ENCODE peak calls at places on chromosomes 1 and 21, in seven cellular contexts. X, Z, R, I, B, U and P are unnamed samples.

GRCh38 chr1:24984800-24985552 is 54.9 kb upstream of the RUNX3 start:
- DNase-seq in X (no peak), Z (no peak), R (no peak), I (no peak), B (no peak), U (no peak), P (no peak)

GRCh38 chr1:187032316-187032981 is 203.7 kb downstream of the PLA2G4A start:
- DNase-seq in X (no peak), Z (no peak), R (no peak), I (no peak), B (no peak), U (no peak), P (no peak)

GRCh38 chr1:115056395-115056798 is 26.8 kb downstream of the TSHB start:
- DNase-seq in X (no peak), Z (no peak), R (peak), I (no peak), B (no peak), U (no peak), P (peak)

GRCh38 chr1:51305371-51305823 is 25.0 kb downstream of the TTC39A start:
- DNase-seq in X (no peak), Z (no peak), R (no peak), I (no peak), B (no peak), U (no peak), P (no peak)

GRCh38 chr1:5572794-5573193 is 419.4 kb downstream of the NPHP4 start:
- DNase-seq in X (no peak), Z (no peak), R (no peak), I (no peak), B (no peak), U (no peak), P (no peak)

GRCh38 chr1:244709491-244710368 is 56.8 kb downstream of the DESI2 start:
- DNase-seq in X (no peak), Z (no peak), R (no peak), I (no peak), B (no peak), U (no peak), P (no peak)

GRCh38 chr1:32702599-32703478 is at the start of gene SYNC:
- DNase-seq in X (peak), Z (no peak), R (peak), I (no peak), B (peak), U (no peak), P (peak)

GRCh38 chr21:46624050-46624449 is 11.4 kb upstream of the PRMT2 start:
- DNase-seq in X (no peak), Z (no peak), R (no peak), I (no peak), B (no peak), U (no peak), P (no peak)

GRCh38 chr1:230104395-230105244 is 37.6 kb downstream of the GALNT2 start:
- DNase-seq in X (peak), Z (peak), R (peak), I (peak), B (peak), U (peak), P (peak)

GRCh38 chr1:211511947-211512346 is 20.0 kb upstream of the RD3 start:
- DNase-seq in X (no peak), Z (no peak), R (peak), I (no peak), B (peak), U (no peak), P (peak)

GRCh38 chr1:155006601-155007101 is 4.0 kb downstream of the ZBTB7B start:
- DNase-seq in X (no peak), Z (no peak), R (no peak), I (no peak), B (no peak), U (no peak), P (peak)

GRCh38 chr1:112332751-112333150 is 63.3 kb upstream of the CTTNBP2NL start:
- DNase-seq in X (no peak), Z (no peak), R (no peak), I (no peak), B (no peak), U (no peak), P (no peak)

GRCh38 chr1:215992620-215993019 is 425.5 kb downstream of the KCTD3 start:
- DNase-seq in X (no peak), Z (no peak), R (no peak), I (no peak), B (peak), U (no peak), P (peak)

GRCh38 chr1:107141491-107142369 is 891 bp downstream of the NTNG1 start:
- DNase-seq in X (peak), Z (peak), R (peak), I (no peak), B (peak), U (no peak), P (peak)

GRCh38 chr1:232704256-232704655 is 74.3 kb upstream of the SIPA1L2 start:
- DNase-seq in X (no peak), Z (no peak), R (no peak), I (no peak), B (no peak), U (no peak), P (no peak)

GRCh38 chr1:232707142-232707541 is 77.2 kb upstream of the SIPA1L2 start:
- DNase-seq in X (no peak), Z (no peak), R (no peak), I (no peak), B (peak), U (no peak), P (no peak)

GRCh38 chr1:232709339-232709738 is 79.4 kb upstream of the SIPA1L2 start:
- DNase-seq in X (no peak), Z (no peak), R (peak), I (no peak), B (peak), U (no peak), P (peak)

GRCh38 chr1:232704694-232705680 is 75.1 kb upstream of the SIPA1L2 start:
- DNase-seq in X (no peak), Z (peak), R (peak), I (no peak), B (peak), U (no peak), P (peak)

DNA sequence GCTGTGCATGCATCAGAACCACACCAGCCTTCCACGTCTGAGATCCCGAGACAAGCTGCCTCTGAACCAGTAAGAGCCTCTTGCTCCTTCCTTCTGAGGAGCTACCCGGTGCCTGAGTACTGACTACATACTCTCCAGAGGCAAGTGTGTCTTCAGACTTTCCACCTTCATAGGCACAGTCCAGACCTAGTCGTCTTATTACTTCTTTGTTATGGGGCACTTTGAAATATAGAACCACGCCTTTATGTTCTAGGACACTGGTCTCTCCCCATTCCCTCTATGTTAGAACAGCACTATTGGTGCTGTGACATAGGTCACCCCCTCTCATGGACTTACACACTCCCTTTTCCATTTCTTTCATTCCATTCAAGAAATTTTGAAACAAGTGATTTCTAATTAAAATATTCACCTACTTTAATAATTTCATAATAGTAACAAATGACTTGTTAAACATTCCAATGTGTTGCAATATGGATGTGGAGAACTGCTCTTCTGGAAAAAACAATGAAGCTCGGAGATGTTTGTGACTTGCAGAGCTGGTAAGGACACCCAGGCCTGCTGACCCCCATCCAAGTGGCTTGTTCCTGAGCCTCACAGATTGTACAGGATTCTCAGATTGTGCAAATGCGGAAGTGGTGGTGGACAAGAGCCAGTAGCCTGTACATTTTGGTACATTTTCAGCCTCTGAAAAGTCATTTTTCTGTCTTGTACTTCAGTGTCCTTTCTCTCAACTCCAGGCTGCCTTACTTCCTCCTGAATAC is 76.1 kb upstream of the SIPA1L2 start:
- DNase-seq in X (no peak), Z (no peak), R (no peak), I (no peak), B (no peak), U (no peak), P (peak)
- H3K27ac ChIP-seq in X (no peak), Z (no peak), R (no peak), I (no peak), B (no peak), U (no peak), P (no peak)

DNA sequence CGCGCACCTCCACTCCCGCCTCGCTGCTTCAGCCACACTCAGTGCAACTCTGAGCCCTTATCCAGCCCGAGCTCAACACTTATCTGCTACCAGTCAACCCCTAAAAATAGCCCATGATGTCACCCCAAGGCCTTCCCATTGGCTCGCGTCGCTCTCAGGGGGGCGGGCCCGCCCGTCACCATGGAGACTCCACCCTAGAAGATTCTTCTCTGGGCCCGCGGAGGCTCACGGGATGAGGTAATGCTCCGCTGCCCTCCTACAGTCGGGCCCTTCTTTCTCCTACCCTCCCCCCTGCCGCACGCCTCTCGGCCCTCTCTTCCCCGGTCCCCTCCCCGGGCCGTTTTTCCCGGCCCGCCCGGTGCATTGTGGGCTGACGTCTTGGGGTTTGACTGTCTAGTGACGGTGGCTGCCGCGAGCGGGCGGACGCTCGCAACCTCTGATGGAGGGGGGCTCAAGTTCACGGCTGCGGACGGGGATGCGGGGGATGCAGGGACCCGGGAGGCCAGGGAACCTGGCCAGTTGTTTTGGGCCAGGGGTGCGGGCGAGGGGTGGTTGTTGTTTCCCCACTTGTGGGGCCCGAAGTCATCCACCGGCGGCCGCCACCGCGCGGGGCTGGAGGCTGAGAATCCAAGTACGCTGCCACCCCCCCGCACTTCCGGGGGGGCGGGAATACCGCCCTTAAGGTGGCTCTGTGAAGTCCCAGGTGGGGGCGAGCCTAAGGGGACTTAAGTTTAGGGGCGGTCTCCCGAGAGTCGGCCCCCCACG is at the start of gene JUN:
- DNase-seq in X (peak), Z (peak), R (peak), I (peak), B (peak), U (peak), P (peak)
- TF ChIP-seq EZH2 in X (no peak), Z (no peak), R (no peak), I (no peak), B (no peak), U (no peak), P (no peak)

GRCh38 chr1:21618059-21618458 is 51.1 kb downstream of the RAP1GAP start:
- DNase-seq in X (peak), Z (no peak), R (no peak), I (no peak), B (no peak), U (no peak), P (no peak)

GRCh38 chr1:21620011-21620410 is 49.1 kb downstream of the RAP1GAP start:
- DNase-seq in X (no peak), Z (no peak), R (no peak), I (no peak), B (no peak), U (no peak), P (no peak)

GRCh38 chr1:21621051-21621450 is 48.1 kb downstream of the RAP1GAP start:
- DNase-seq in X (no peak), Z (no peak), R (no peak), I (no peak), B (no peak), U (no peak), P (no peak)

GRCh38 chr1:21620461-21620860 is 48.7 kb downstream of the RAP1GAP start:
- DNase-seq in X (no peak), Z (no peak), R (no peak), I (no peak), B (no peak), U (no peak), P (peak)

GRCh38 chr1:21619041-21619947 is 49.9 kb downstream of the RAP1GAP start:
- DNase-seq in X (no peak), Z (no peak), R (no peak), I (no peak), B (no peak), U (no peak), P (no peak)
- H3K4me2 ChIP-seq in X (no peak), Z (no peak), R (no peak), I (peak), B (no peak), U (no peak), P (no peak)

DNA sequence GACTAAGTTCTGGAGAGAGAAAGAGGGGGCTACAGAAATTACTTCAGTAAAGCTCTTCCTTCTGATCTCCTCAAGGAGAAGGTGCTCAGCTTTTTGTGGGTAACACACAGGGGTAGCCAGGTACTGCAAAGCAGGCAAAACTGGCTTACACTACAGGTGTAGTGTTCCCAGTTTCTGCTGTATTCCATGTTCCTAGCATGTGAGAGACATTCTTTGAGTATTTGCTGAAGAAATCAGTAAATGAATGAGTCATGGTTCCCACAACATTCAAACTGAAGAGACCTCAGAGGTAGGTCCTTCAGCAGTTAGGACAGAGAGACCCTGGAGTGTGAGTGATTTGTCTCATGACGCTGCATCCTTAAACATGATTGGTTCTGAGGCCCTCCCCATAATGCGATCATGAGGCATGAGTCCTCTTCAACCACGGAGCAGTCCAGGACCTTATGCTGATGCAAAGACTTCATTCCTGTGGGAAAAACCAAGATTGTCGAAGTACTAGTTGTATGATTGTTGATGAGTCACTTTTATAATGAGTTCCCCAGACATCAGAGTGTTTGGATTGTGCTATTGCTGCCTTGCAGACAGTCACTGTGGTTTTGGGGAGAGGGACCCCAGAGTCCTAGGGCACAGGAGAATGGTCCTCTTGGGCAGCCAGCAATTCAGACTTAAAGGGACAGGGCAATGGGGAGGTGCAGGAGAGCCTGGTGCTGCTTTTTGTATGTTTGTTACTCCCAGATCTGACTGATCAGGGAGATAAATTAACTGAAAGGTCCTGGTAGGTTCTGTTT is 2.7 kb upstream of the OR10J4 start:
- DNase-seq in X (no peak), Z (no peak), R (peak), I (no peak), B (peak), U (no peak), P (peak)
- H3K27ac ChIP-seq in X (no peak), Z (no peak), R (peak), I (no peak), B (peak), U (no peak), P (peak)

DNA sequence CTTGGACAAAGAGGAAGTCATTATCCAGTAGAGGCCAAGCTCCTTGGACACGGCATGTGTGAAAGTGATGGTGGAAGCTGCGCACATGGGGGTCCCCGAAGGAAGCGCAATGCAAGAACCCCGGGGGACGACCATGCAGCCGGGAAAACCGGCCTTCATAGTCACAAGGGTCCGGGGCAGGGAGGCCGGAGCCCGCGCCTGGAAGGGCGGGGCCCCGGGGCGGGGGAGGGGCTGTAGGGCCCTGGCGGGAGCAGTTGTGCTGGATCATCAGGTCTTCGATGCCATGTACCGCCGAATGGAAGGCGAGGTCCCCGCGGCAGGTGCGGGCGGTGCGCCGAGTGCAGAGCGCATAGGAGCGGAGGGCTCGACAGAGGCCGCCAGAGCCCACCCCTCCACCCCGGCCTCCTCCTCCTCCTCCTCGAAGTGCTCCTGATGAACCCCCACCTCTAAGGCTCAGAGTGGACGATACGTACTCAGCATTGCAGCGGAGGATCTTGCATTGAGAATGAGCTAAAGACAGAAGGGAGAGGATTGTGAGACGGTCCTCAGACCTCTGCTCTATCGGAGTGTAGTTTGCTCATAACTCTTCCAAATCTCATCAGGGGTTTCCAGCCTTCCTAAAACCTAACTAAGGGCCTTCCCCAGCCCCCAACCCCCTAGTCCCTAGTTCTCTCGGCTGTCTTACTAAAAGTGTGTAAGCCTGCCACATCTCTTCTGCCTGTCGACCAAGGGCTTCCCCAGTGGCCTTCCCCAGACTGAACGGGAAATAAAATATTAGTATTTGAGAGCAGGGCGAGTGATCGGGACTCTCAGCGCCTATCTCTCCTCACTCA is 2.1 kb downstream of the HJV start:
- DNase-seq in X (no peak), Z (no peak), R (no peak), I (no peak), B (no peak), U (no peak), P (no peak)
- TF ChIP-seq EZH2 in X (no peak), Z (no peak), R (no peak), I (peak), B (no peak), U (no peak), P (no peak)

GRCh38 chr1:201560328-201561194 is 21.6 kb downstream of the NAV1 start:
- DNase-seq in X (no peak), Z (no peak), R (no peak), I (no peak), B (no peak), U (no peak), P (no peak)

GRCh38 chr1:201559679-201560162 is 20.8 kb downstream of the NAV1 start:
- DNase-seq in X (peak), Z (peak), R (peak), I (peak), B (peak), U (peak), P (peak)

GRCh38 chr1:201561604-201562003 is 22.7 kb downstream of the NAV1 start:
- DNase-seq in X (no peak), Z (no peak), R (no peak), I (no peak), B (no peak), U (no peak), P (peak)

GRCh38 chr1:201562257-201562656 is 23.3 kb downstream of the NAV1 start:
- DNase-seq in X (no peak), Z (no peak), R (peak), I (no peak), B (no peak), U (no peak), P (peak)

DNA sequence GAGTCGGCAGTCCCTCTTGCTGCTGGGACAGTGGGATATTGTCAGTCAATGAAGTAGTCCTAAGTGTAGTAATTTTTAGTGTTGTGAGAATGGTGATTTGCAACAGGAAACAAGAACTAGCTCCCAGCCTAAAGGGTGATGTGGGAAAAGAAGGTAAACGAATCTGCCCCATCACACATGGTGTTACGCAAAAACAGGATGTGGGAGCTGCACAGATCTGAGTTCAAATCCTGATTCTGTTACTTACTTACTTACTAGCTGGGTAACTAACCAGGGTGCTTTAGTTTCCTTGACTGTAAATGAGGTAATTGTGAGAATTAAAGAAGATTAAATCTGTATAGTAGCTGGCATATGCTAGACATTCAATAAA is 22.3 kb downstream of the NAV1 start:
- DNase-seq in X (no peak), Z (no peak), R (no peak), I (no peak), B (no peak), U (no peak), P (no peak)
- H3K4me2 ChIP-seq in X (no peak), Z (no peak), R (peak), I (no peak), B (no peak), U (no peak), P (peak)

GRCh38 chr1:151723726-151724370 is 2.5 kb downstream of the RIIAD1 start:
- DNase-seq in X (no peak), Z (no peak), R (no peak), I (no peak), B (peak), U (no peak), P (no peak)

GRCh38 chr1:151720190-151720953 is 950 bp upstream of the RIIAD1 start:
- DNase-seq in X (no peak), Z (no peak), R (no peak), I (no peak), B (no peak), U (peak), P (peak)

GRCh38 chr1:151718666-151719065 is 2.1 kb upstream of the CELF3 start:
- DNase-seq in X (no peak), Z (no peak), R (no peak), I (no peak), B (no peak), U (no peak), P (no peak)

GRCh38 chr1:151721788-151722510 is 627 bp downstream of the RIIAD1 start:
- DNase-seq in X (no peak), Z (no peak), R (no peak), I (no peak), B (no peak), U (no peak), P (no peak)

GRCh38 chr1:151720974-151721787 is at the start of gene RIIAD1:
- DNase-seq in X (no peak), Z (no peak), R (no peak), I (no peak), B (no peak), U (no peak), P (peak)
- H3K27ac ChIP-seq in X (no peak), Z (no peak), R (no peak), I (no peak), B (no peak), U (peak), P (no peak)